ENCODE peak calls at places on chromosomes 5 and 9, in eight cellular contexts. Q, A, S, B, K, D, W and H are unnamed samples.
A peak's percentile ranks its signal among the peaks of the same experiment; 100 is the strongest.

GRCh38 chr9:10651012-10651411 is 38.2 kb upstream of the PTPRD start:
- DNase-seq in Q (no peak), A (no peak), S (no peak), B (no peak), K (no peak), D (no peak), W (no peak), H (no peak)

GRCh38 chr9:137369111-137369787 is 53.7 kb downstream of the EXD3 start:
- DNase-seq in Q (no peak), A (no peak), S (no peak), B (peak; percentile 56), K (no peak), D (no peak), W (no peak), H (no peak)

GRCh38 chr9:92299116-92299515 is 5.6 kb upstream of the IARS1 start:
- DNase-seq in Q (no peak), A (no peak), S (no peak), B (no peak), K (no peak), D (no peak), W (no peak), H (no peak)

GRCh38 chr9:5418481-5418880 is 19.2 kb downstream of the PLGRKT start:
- DNase-seq in Q (no peak), A (no peak), S (no peak), B (no peak), K (no peak), D (no peak), W (no peak), H (no peak)

GRCh38 chr9:17837931-17838330 is 259.1 kb downstream of the SH3GL2 start:
- DNase-seq in Q (no peak), A (no peak), S (no peak), B (no peak), K (no peak), D (no peak), W (no peak), H (no peak)

GRCh38 chr9:36148652-36149051 is 12.1 kb downstream of the GLIPR2 start:
- DNase-seq in Q (peak; percentile 95), A (peak; percentile 88), S (peak; percentile 99), B (peak; percentile 100), K (peak; percentile 98), D (peak; percentile 97), W (peak; percentile 86), H (peak; percentile 96)

GRCh38 chr5:123371575-123372179 is 51.5 kb downstream of the CEP120 start:
- DNase-seq in Q (peak; percentile 65), A (peak; percentile 12), S (peak; percentile 74), B (peak; percentile 65), K (peak; percentile 16), D (no peak), W (peak; percentile 45), H (peak; percentile 75)

GRCh38 chr5:121702783-121703182 is 148.9 kb upstream of the FTMT start:
- DNase-seq in Q (no peak), A (no peak), S (no peak), B (no peak), K (no peak), D (no peak), W (no peak), H (no peak)

DNA sequence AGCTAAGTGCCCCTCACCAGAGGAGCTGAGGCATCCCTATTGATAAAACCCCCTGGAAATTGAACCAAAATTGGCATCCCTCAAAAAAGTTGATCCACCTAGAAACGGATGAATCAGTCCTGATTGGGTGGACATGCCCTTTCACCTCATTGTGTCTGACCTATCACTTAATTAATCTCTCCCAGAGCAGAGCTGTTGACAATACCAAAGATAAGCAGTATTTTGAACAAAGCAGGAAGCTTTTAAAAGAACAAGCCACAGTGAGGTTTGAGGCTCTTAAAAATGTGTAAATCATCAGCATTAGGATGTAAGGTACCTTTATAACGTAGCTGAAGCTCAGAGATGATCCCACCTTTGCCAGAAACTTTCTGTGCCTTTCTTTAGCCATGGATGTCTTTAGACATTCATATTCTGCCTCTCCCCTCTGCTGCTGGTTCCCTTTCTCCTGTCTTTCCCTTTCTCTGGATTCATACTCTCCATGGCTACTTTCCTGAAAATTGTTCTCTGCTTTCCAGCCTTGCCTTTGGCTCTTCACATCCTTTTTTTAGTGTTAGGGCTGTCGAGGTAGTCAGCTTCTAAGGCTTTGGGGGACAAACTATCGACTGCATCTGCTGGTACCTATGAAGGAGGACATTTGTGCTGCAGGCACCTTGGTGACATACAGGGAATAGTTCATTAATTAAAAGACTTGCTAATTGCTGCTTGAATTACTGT is 7.8 kb upstream of the LHX2 start:
- DNase-seq in Q (no peak), A (no peak), S (no peak), B (no peak), K (no peak), D (no peak), W (no peak), H (no peak)
- H3K4me1 ChIP-seq in Q (peaks cover 6% of the 10 kb centered on the region), A (peaks cover 11% of the 10 kb centered on the region), S (peaks cover 4% of the 10 kb centered on the region), B (peaks cover 20% of the 10 kb centered on the region), K (no peaks in the 10 kb centered on the region), D (no peaks in the 10 kb centered on the region), W (peaks cover 12% of the 10 kb centered on the region), H (peaks cover under 1% of the 10 kb centered on the region)

GRCh38 chr5:136235316-136235715 is 42.4 kb upstream of the SMIM32 start:
- DNase-seq in Q (no peak), A (no peak), S (no peak), B (no peak), K (no peak), D (no peak), W (no peak), H (no peak)

GRCh38 chr5:136228358-136228757 is 35.4 kb upstream of the SMIM32 start:
- DNase-seq in Q (no peak), A (no peak), S (no peak), B (no peak), K (no peak), D (no peak), W (no peak), H (no peak)

GRCh38 chr5:136236479-136237083 is 43.6 kb upstream of the SMIM32 start:
- DNase-seq in Q (no peak), A (no peak), S (no peak), B (no peak), K (no peak), D (no peak), W (no peak), H (no peak)

GRCh38 chr5:136226401-136226800 is 33.4 kb upstream of the SMIM32 start:
- DNase-seq in Q (no peak), A (no peak), S (no peak), B (no peak), K (no peak), D (no peak), W (no peak), H (no peak)

GRCh38 chr5:136232316-136232715 is 39.4 kb upstream of the SMIM32 start:
- DNase-seq in Q (no peak), A (no peak), S (no peak), B (no peak), K (no peak), D (no peak), W (no peak), H (no peak)
- H3K27ac ChIP-seq in Q (no peak overlapping the region), A (no peak overlapping the region), S (no peak overlapping the region), B (no peak overlapping the region), K (no peak overlapping the region), D (no peak overlapping the region), W (no peak overlapping the region), H (no peak overlapping the region)

GRCh38 chr5:963310-963672 is 45.3 kb upstream of the NKD2 start:
- DNase-seq in Q (no peak), A (no peak), S (no peak), B (no peak), K (no peak), D (no peak), W (no peak), H (no peak)

GRCh38 chr5:964821-965220 is 43.8 kb upstream of the NKD2 start:
- DNase-seq in Q (no peak), A (no peak), S (peak; percentile 54), B (no peak), K (no peak), D (no peak), W (no peak), H (no peak)

GRCh38 chr5:962801-963200 is 45.8 kb upstream of the NKD2 start:
- DNase-seq in Q (no peak), A (no peak), S (no peak), B (no peak), K (no peak), D (no peak), W (no peak), H (no peak)

GRCh38 chr5:962386-962785 is 46.2 kb upstream of the NKD2 start:
- DNase-seq in Q (no peak), A (no peak), S (no peak), B (no peak), K (no peak), D (no peak), W (no peak), H (no peak)

DNA sequence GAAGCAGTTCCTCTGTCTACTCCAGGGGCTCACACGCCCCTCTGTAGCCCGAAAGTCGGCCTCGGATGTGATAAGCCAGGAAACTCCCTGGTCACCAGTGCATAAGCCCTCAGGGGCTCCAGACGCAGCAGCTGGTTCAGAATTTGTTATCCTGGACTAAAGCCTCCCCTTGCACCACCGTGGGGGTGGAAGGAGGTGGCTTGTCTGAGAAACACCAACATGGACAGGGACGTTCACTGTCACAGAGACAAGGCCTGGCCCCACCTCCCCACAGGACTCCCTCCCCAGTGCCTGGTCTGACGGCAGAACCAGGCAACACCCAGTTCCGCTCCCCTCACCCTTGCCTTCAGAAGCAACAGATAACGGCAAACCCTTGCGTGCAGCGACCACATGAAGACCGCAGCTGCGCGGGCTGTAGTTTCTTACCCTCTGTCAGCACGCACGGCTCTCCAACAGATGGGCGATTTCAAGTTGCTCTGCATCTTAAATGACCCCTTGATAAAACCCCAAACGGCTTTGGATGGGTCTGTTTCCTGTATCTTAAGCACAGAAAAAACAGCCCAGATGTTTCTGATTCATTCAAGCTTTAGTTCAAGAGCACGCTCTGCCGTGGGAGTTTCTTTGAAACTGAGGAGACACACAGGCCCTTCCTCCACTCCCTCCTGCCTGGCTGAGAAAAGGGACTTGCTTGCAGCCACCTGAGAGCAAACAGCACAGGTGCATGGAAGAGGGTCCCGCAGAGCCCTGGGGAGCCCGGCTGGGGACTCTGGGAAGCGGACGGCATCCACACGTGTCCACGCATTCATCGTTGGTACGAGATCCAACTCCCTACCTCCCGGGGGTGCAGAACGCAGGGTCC is 44.7 kb upstream of the NKD2 start:
- DNase-seq in Q (peak; percentile 43), A (no peak), S (peak; percentile 75), B (no peak), K (peak; percentile 87), D (peak; percentile 52), W (no peak), H (peak; percentile 69)
- H3K4me3 ChIP-seq in Q (no peak overlapping the region), A (no peak overlapping the region), S (no peak overlapping the region), B (no peak overlapping the region), K (peak overlapping the region; percentile 4), D (no peak overlapping the region), W (no peak overlapping the region), H (no peak overlapping the region)

GRCh38 chr5:138541511-138541910 is 1.5 kb downstream of the ETF1 start:
- DNase-seq in Q (no peak), A (no peak), S (no peak), B (no peak), K (no peak), D (peak; percentile 35), W (no peak), H (no peak)

GRCh38 chr5:138544171-138545134 is 1.4 kb upstream of the ETF1 start:
- DNase-seq in Q (peak; percentile 70), A (peak; percentile 64), S (no peak), B (peak; percentile 75), K (no peak), D (peak; percentile 42), W (no peak), H (no peak)

GRCh38 chr5:138542956-138543729 is at the start of gene ETF1:
- DNase-seq in Q (peak; percentile 100), A (peak; percentile 100), S (peak; percentile 100), B (peak; percentile 100), K (peak; percentile 99), D (peak; percentile 100), W (peak; percentile 100), H (peak; percentile 99)

GRCh38 chr5:138542120-138542955 is 698 bp downstream of the ETF1 start:
- DNase-seq in Q (no peak), A (no peak), S (no peak), B (peak; percentile 77), K (no peak), D (peak; percentile 10), W (peak; percentile 32), H (peak; percentile 29)

DNA sequence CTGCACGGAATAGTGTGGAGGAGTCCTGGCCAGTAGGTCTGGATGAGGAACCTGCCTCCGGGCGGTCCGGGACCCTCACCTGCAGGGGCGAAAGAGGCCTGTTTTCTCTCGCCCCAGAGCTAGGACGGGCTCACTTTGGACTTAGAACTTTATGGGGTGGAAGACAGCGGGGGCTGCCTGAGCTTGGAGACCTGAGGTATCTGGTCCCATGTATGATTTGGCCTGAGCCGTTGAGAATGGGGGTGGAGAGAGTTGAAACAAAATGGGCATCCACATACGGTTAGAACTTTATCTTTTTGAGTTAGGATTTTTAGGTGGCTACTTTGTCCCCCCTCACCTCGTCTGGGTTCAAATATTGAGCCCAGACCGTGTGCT is 681 bp upstream of the ETF1 start:
- DNase-seq in Q (no peak), A (no peak), S (no peak), B (no peak), K (no peak), D (no peak), W (no peak), H (no peak)
- H3K4me1 ChIP-seq in Q (peaks cover 60% of the 10 kb centered on the region), A (peaks cover 72% of the 10 kb centered on the region), S (peaks cover 3% of the 10 kb centered on the region), B (peaks cover 80% of the 10 kb centered on the region), K (peaks cover 27% of the 10 kb centered on the region), D (no peaks in the 10 kb centered on the region), W (peaks cover 7% of the 10 kb centered on the region), H (peaks cover 6% of the 10 kb centered on the region)